ENCODE peak calls at places on chromosomes 2 and 18, in six cellular contexts. O is IMR-90, S is astrocyte of the cerebellum, M is GM23248, Y is fibroblast of the aortic adventitia, K is epithelial cell of esophagus. G is an unnamed sample.

GRCh38 chr2:39216495-39217191 is 27.1 kb downstream of the CDKL4 start:
- DNase-seq in O (no peak), S (no peak), M (no peak), Y (no peak), K (no peak), G (peak)

GRCh38 chr18:48319796-48320638 is 89.2 kb downstream of the ZBTB7C start:
- DNase-seq in O (peak), S (no peak), M (peak), Y (peak), K (peak), G (peak)

GRCh38 chr2:8380573-8380972 is 301.3 kb upstream of the ID2 start:
- DNase-seq in O (no peak), S (no peak), M (no peak), Y (no peak), K (no peak), G (no peak)

GRCh38 chr2:227759411-227760113 is 13.9 kb downstream of the SCYGR8 start:
- DNase-seq in O (no peak), S (no peak), M (no peak), Y (no peak), K (peak), G (no peak)

GRCh38 chr2:47203996-47204395 is 48.9 kb upstream of the STPG4 start:
- DNase-seq in O (no peak), S (no peak), M (no peak), Y (no peak), K (no peak), G (no peak)

GRCh38 chr2:38243186-38243890 is 133.7 kb downstream of the ATL2 start:
- DNase-seq in O (no peak), S (no peak), M (no peak), Y (no peak), K (no peak), G (no peak)

GRCh38 chr2:72011356-72011661 is 136.4 kb downstream of the CYP26B1 start:
- DNase-seq in O (no peak), S (no peak), M (no peak), Y (no peak), K (no peak), G (no peak)

GRCh38 chr18:55354795-55355194 is 233.2 kb downstream of the TCF4 start:
- DNase-seq in O (peak), S (no peak), M (peak), Y (no peak), K (no peak), G (no peak)

GRCh38 chr2:45918816-45919655 is 267.6 kb downstream of the PRKCE start:
- DNase-seq in O (no peak), S (no peak), M (no peak), Y (no peak), K (no peak), G (no peak)

GRCh38 chr18:75530548-75531211 is 103.2 kb upstream of the SMIM21 start:
- DNase-seq in O (peak), S (no peak), M (peak), Y (no peak), K (no peak), G (no peak)

GRCh38 chr2:78423631-78424030 is 601.9 kb upstream of the REG3G start:
- DNase-seq in O (no peak), S (no peak), M (no peak), Y (no peak), K (no peak), G (no peak)

DNA sequence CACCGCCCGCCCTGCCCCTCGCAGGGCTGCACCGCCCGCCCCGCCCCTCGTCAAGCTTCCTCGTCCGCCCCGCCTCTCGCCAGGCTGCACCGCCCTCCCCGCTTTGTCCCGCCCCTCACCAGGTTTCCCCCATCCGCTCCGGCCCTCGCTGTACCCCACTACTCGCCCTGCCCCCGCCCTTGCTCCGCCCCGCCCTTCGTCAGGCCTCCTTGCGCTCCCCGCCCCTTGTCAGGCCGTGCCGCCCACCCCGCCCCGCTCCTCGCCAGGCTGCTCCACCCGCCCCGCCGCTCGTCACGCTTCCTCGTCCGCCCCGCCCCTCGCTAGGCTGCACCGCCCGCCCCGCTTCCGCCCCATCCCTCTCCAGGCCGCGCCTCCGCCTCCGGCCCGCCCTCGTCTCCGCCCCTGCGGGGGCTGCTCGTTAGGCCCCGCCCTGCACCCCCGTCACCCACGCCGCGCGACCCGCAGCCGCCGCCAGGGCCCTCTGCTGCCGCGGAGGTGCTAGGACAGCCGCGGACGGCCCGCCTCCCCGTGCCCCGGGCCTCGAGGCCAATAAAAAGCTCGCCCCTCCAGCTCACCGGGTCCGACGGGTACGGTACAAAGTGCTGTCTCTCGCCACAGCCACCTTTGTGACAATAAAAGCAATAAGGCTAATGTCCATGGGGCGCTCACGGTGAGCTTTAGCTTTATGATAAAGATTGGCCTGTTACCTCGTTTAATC is 574 bp upstream of the DNPEP start:
- DNase-seq in O (peak), S (peak), M (peak), Y (peak), K (peak), G (peak)
- H3K4me3 ChIP-seq in O (peak), S (peak), M (peak), Y (peak), K (peak), G (no peak)

DNA sequence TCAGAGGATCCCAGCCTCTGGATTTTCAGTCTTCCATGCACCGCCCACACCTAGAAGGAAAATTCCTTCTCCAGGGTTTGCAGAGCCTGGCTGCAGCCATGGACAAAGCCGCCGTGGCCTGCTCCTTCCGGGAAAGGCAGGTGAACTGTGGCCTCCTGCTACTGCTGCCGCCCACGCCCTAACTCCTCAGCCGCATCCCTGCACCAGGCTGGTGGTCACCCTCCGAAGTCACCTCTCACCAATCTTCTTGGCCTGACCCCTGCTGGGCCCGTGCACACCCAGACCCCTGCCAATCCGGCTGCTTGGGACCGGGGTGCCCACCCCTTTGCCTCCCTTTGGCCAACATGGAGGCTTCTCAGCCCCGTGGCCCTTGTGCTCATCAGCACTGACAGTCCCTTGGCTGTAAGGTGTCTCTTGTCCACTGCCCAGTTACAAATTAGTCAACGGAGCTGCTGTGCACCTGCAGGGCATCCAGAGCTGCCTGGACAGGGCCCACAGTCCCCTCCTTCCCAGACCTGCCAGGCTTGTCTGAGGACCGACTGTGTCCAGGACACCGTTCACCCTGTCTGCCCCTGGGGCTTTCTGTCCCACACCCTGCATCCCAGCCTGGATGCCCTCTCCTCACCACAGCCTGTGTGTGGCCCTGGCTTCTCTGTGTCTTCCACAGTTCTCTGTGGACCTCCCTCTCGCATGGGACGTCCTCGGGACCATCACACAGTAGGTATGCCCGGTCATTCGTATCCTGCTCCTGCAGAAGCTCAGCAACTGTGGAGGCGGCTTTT is 130.1 kb upstream of the TPO start:
- DNase-seq in O (no peak), S (no peak), M (no peak), Y (no peak), K (no peak), G (no peak)
- H3K4me3 ChIP-seq in O (no peak), S (no peak), M (no peak), Y (no peak), K (no peak), G (no peak)

GRCh38 chr2:231124833-231125232 is at the start of gene HTR2B:
- DNase-seq in O (peak), S (no peak), M (no peak), Y (peak), K (no peak), G (no peak)
- H3K4me3 ChIP-seq in O (no peak), S (no peak), M (no peak), Y (peak), K (no peak), G (no peak)

GRCh38 chr2:127664895-127665225 is 10.5 kb downstream of the LIMS2 start:
- DNase-seq in O (no peak), S (no peak), M (no peak), Y (no peak), K (no peak), G (no peak)

GRCh38 chr2:127661949-127662510 is 13.3 kb downstream of the LIMS2 start:
- DNase-seq in O (no peak), S (no peak), M (peak), Y (peak), K (no peak), G (no peak)

GRCh38 chr2:127664065-127664894 is 11.1 kb downstream of the LIMS2 start:
- DNase-seq in O (no peak), S (no peak), M (peak), Y (no peak), K (no peak), G (no peak)

GRCh38 chr2:127662937-127663565 is 12.3 kb downstream of the LIMS2 start:
- DNase-seq in O (no peak), S (no peak), M (peak), Y (no peak), K (peak), G (no peak)

GRCh38 chr2:127663566-127664064 is 11.7 kb downstream of the LIMS2 start:
- DNase-seq in O (no peak), S (no peak), M (no peak), Y (no peak), K (no peak), G (no peak)
- H3K4me3 ChIP-seq in O (no peak), S (no peak), M (peak), Y (no peak), K (no peak), G (no peak)

G was measured in hepatocyte.